ENCODE peak calls at places on chromosome 10, in four cellular contexts. K is pancreas, Q is heart right ventricle, R is heart left ventricle. W is an unnamed sample.

GRCh38 chr10:92834981-92835380 is 13.3 kb upstream of the EXOC6 start:
- DNase-seq in K (no peak), Q (no peak), R (no peak), W (no peak)

GRCh38 chr10:113041841-113042745 is 92.0 kb downstream of the TCF7L2 start:
- DNase-seq in K (no peak), Q (no peak), R (no peak), W (no peak)

GRCh38 chr10:52786098-52786497 is 13.5 kb upstream of the MBL2 start:
- DNase-seq in K (no peak), Q (no peak), R (no peak), W (no peak)

GRCh38 chr10:23198940-23199767 is 7.0 kb downstream of the PTF1A start:
- DNase-seq in K (peak; percentile 80), Q (no peak), R (no peak), W (no peak)

GRCh38 chr10:91412688-91413087 is 2.5 kb downstream of the HECTD2 start:
- DNase-seq in K (no peak), Q (no peak), R (no peak), W (no peak)

GRCh38 chr10:130046591-130046990 is 64.0 kb downstream of the C10orf143 start:
- DNase-seq in K (no peak), Q (no peak), R (no peak), W (no peak)

GRCh38 chr10:100000109-100000502 is 9.6 kb downstream of the DNMBP start:
- DNase-seq in K (no peak), Q (no peak), R (no peak), W (no peak)

GRCh38 chr10:33899578-33900531 is 565.4 kb upstream of the NRP1 start:
- DNase-seq in K (no peak), Q (no peak), R (no peak), W (no peak)

GRCh38 chr10:100046088-100046487 is 35.6 kb downstream of the CPN1 start:
- DNase-seq in K (peak; percentile 87), Q (peak; percentile 90), R (peak; percentile 86), W (peak; percentile 93)

GRCh38 chr10:11395581-11396310 is 215.7 kb downstream of the USP6NL start:
- DNase-seq in K (no peak), Q (no peak), R (no peak), W (no peak)

GRCh38 chr10:121648078-121648477 is 49.8 kb upstream of the FGFR2 start:
- DNase-seq in K (no peak), Q (no peak), R (no peak), W (no peak)

GRCh38 chr10:87524296-87524695 is 19.6 kb downstream of the MINPP1 start:
- DNase-seq in K (no peak), Q (no peak), R (no peak), W (no peak)

GRCh38 chr10:11358923-11359560 is 252.4 kb downstream of the USP6NL start:
- DNase-seq in K (no peak), Q (no peak), R (no peak), W (no peak)

GRCh38 chr10:48493083-48493871 is 111.6 kb downstream of the ARHGAP22 start:
- DNase-seq in K (no peak), Q (no peak), R (peak; percentile 54), W (peak; percentile 72)

GRCh38 chr10:77592946-77593636 is 44.5 kb downstream of the KCNMA1 start:
- DNase-seq in K (no peak), Q (no peak), R (peak; percentile 35), W (no peak)

GRCh38 chr10:93577565-93577964 is 11.1 kb downstream of the FFAR4 start:
- DNase-seq in K (no peak), Q (no peak), R (no peak), W (no peak)

GRCh38 chr10:76415559-76415958 is 984.1 kb downstream of the LRMDA start:
- DNase-seq in K (no peak), Q (no peak), R (no peak), W (no peak)

GRCh38 chr10:71998119-71998839 is 34.1 kb downstream of the CHST3 start:
- DNase-seq in K (peak; percentile 64), Q (peak; percentile 74), R (peak; percentile 82), W (peak; percentile 85)

GRCh38 chr10:122449153-122449552 is 5.3 kb upstream of the ARMS2 start:
- DNase-seq in K (no peak), Q (no peak), R (no peak), W (no peak)

GRCh38 chr10:78300526-78300925 is 266.9 kb downstream of the RPS24 start:
- DNase-seq in K (no peak), Q (no peak), R (no peak), W (no peak)

GRCh38 chr10:119457966-119458766 is 84.4 kb downstream of the RGS10 start:
- DNase-seq in K (no peak), Q (no peak), R (no peak), W (no peak)
- H3K27ac ChIP-seq in K (no peak overlapping the region), Q (no peak overlapping the region), R (no peak overlapping the region), W (no peak overlapping the region)

DNA sequence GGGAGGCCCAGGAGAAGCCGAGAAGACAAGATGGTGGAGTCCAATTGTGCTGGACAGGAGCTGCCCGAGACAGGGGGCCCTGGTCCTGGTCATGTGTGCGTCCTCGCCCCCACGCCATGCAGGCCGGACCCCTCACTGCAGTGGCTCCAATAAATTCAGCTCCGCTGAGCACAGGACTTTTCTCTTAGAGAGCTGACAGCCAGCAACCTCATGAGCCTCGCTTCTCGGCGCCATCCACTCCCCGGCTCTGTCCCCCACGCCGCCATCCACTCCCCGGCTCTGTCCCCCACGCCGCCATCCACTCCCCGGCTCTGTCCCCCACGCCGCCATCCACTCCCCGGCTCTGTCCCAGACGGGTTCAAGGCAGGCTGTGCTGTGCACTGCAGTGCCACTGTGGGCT is 2.8 kb upstream of the UTF1 start:
- DNase-seq in K (no peak), Q (no peak), R (no peak), W (no peak)
- H3K27me3 ChIP-seq in K (no peaks in the 10 kb centered on the region), Q (peaks cover 14% of the 10 kb centered on the region), R (peaks cover 45% of the 10 kb centered on the region), W (no peaks in the 10 kb centered on the region)

GRCh38 chr10:28179490-28180099 is 123.3 kb downstream of the MPP7 start:
- DNase-seq in K (no peak), Q (peak; percentile 21), R (no peak), W (no peak)

GRCh38 chr10:28180654-28181053 is 122.2 kb downstream of the MPP7 start:
- DNase-seq in K (no peak), Q (no peak), R (no peak), W (no peak)

GRCh38 chr10:28181478-28182096 is 121.3 kb downstream of the MPP7 start:
- DNase-seq in K (no peak), Q (no peak), R (no peak), W (no peak)

GRCh38 chr10:28179006-28179405 is 123.9 kb downstream of the MPP7 start:
- DNase-seq in K (no peak), Q (no peak), R (no peak), W (no peak)

GRCh38 chr10:28177944-28178637 is 124.8 kb downstream of the MPP7 start:
- DNase-seq in K (no peak), Q (no peak), R (no peak), W (no peak)
- H3K4me3 ChIP-seq in K (no peak overlapping the region), Q (no peak overlapping the region), R (no peak overlapping the region), W (peak overlapping the region; percentile 40)

GRCh38 chr10:109932391-109932790 is 9.1 kb upstream of the XPNPEP1 start:
- DNase-seq in K (no peak), Q (no peak), R (no peak), W (no peak)

GRCh38 chr10:109937460-109937859 is 14.1 kb upstream of the XPNPEP1 start:
- DNase-seq in K (no peak), Q (no peak), R (no peak), W (no peak)

GRCh38 chr10:109931153-109931552 is 7.8 kb upstream of the XPNPEP1 start:
- DNase-seq in K (no peak), Q (no peak), R (no peak), W (peak; percentile 59)

GRCh38 chr10:109934958-109935793 is 11.9 kb upstream of the XPNPEP1 start:
- DNase-seq in K (peak; percentile 42), Q (peak; percentile 55), R (peak; percentile 44), W (peak; percentile 51)

DNA sequence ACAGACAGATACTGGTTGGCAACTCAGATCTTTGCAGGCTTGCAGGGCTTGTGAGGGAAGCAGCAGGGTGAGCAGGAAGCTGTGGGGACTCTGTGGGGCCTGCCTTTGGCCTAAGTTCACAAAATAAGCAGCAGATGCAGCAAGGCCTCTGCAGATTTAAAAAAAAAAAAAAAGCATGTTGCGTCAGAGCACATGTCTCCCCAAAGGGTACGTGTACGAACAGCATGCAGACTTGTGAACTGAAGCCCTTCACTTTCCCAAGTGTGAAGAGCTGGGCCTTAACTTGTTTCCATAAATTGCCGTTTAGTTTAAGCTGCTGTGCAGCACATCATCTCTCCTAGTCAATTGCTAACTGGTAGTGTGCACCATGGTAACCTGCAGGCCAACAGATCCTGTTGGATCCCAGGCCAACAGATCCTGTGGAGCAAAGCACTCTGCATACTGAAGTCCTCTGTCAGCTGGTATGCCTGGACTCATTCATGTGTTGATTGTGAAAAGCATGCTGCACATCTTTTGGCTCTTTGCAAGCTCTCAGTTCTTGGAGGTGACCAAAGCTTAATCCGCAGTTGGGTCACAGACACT is 10.8 kb upstream of the XPNPEP1 start:
- DNase-seq in K (no peak), Q (no peak), R (no peak), W (no peak)
- H3K27ac ChIP-seq in K (no peak overlapping the region), Q (peak overlapping the region; percentile 33), R (no peak overlapping the region), W (no peak overlapping the region)

GRCh38 chr10:132064082-132064755 is 1.5 kb upstream of the JAKMIP3 start:
- DNase-seq in K (no peak), Q (no peak), R (no peak), W (no peak)
- H3K27me3 ChIP-seq in K (no peaks in the 10 kb centered on the region), Q (no peaks in the 10 kb centered on the region), R (no peaks in the 10 kb centered on the region), W (no peaks in the 10 kb centered on the region)

DNA sequence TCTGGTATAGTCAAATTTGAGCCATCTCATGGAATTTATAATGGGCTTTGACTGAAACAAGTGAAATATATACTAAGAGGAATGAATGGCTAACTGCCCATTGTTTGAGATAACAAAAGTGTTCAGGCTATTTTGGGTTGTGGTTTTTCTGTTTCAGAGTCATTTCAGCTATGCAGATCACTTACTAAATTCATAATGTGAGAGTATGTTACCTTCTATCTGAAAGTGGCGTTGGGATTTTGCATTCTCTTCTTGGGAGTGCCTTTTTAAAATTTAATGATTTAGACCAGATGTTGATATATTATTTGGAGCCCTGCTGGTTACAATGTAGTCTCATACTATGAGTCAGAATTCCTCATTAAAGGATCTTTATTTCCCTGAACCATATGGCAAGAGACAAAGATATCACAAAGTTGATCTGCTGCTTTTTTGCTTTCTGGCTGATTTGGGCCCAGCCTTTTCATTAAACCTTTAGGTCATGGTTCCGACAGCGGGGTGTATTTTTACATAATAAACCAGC is 10.4 kb downstream of the VCL start:
- DNase-seq in K (no peak), Q (no peak), R (no peak), W (no peak)
- H3K4me3 ChIP-seq in K (no peak overlapping the region), Q (no peak overlapping the region), R (no peak overlapping the region), W (no peak overlapping the region)